ENCODE peak calls at places on chromosomes 13 and 19, in five cellular contexts. F is gastrocnemius medialis; H is CD8-positive, alpha-beta T cell; Z is CD8-positive, alpha-beta memory T cell; X is psoas muscle. J is an unnamed sample.

GRCh38 chr13:110301083-110301482 is 5.9 kb downstream of the COL4A1 start:
- DNase-seq in F (no peak), H (no peak), Z (no peak), X (no peak), J (no peak)

GRCh38 chr13:113880651-113881611 is 17.1 kb upstream of the GAS6 start:
- DNase-seq in F (no peak), H (no peak), Z (no peak), X (no peak), J (no peak)

GRCh38 chr13:69331245-69331644 is 776.4 kb upstream of the ATXN8OS start:
- DNase-seq in F (no peak), H (no peak), Z (no peak), X (no peak), J (no peak)

GRCh38 chr13:27170521-27171243 is 929 bp downstream of the USP12 start:
- DNase-seq in F (peak; percentile 12), H (peak; percentile 32), Z (peak; percentile 13), X (peak; percentile 70), J (peak; percentile 44)

GRCh38 chr19:36707134-36707533 is 19.7 kb downstream of the ZNF567 start:
- DNase-seq in F (no peak), H (no peak), Z (no peak), X (no peak), J (no peak)

GRCh38 chr13:30308548-30308947 is 1.2 kb upstream of the KATNAL1 start:
- DNase-seq in F (no peak), H (no peak), Z (no peak), X (no peak), J (no peak)

GRCh38 chr19:36997843-36998235 is 80.4 kb upstream of the ZNF420 start:
- DNase-seq in F (no peak), H (no peak), Z (no peak), X (no peak), J (no peak)

GRCh38 chr19:54329476-54330165 is 9.3 kb downstream of the LILRA4 start:
- DNase-seq in F (no peak), H (no peak), Z (no peak), X (no peak), J (no peak)

GRCh38 chr19:17948967-17949930 is 16.4 kb downstream of the CCDC124 start:
- DNase-seq in F (no peak), H (no peak), Z (no peak), X (no peak), J (no peak)

GRCh38 chr13:105220063-105220462 is 1315.4 kb downstream of the EFNB2 start:
- DNase-seq in F (no peak), H (no peak), Z (no peak), X (no peak), J (no peak)

GRCh38 chr19:32719611-32720059 is at the start of gene TDRD12:
- DNase-seq in F (no peak), H (no peak), Z (no peak), X (no peak), J (no peak)

GRCh38 chr13:33637978-33638743 is 179.8 kb upstream of the RFC3 start:
- DNase-seq in F (no peak), H (no peak), Z (no peak), X (no peak), J (no peak)

GRCh38 chr13:91115776-91116175 is 231.7 kb upstream of the MIR17HG start:
- DNase-seq in F (no peak), H (no peak), Z (no peak), X (no peak), J (no peak)

GRCh38 chr13:67224148-67224846 is 5.8 kb downstream of the PCDH9 start:
- DNase-seq in F (peak; percentile 35), H (peak; percentile 25), Z (peak; percentile 4), X (peak; percentile 82), J (peak; percentile 61)

GRCh38 chr19:50344661-50345318 is 15.6 kb upstream of the KCNC3 start:
- DNase-seq in F (no peak), H (no peak), Z (no peak), X (no peak), J (no peak)

GRCh38 chr19:42420055-42420544 is 7.1 kb downstream of the LIPE start:
- DNase-seq in F (no peak), H (peak; percentile 79), Z (peak; percentile 62), X (no peak), J (no peak)

GRCh38 chr19:15196683-15197005 is 4.2 kb downstream of the NOTCH3 start:
- DNase-seq in F (no peak), H (no peak), Z (no peak), X (no peak), J (no peak)

GRCh38 chr13:52615817-52616216 is 26.4 kb upstream of the HNRNPA1L2 start:
- DNase-seq in F (no peak), H (no peak), Z (no peak), X (no peak), J (no peak)

GRCh38 chr19:56099638-56100539 is 21.2 kb downstream of the ZNF787 start:
- DNase-seq in F (no peak), H (no peak), Z (no peak), X (no peak), J (no peak)

GRCh38 chr19:17522988-17523872 is 11.8 kb downstream of the PGLS start:
- DNase-seq in F (peak; percentile 31), H (peak; percentile 60), Z (peak; percentile 18), X (peak; percentile 69), J (no peak)

GRCh38 chr19:29325241-29325975 is 112.5 kb upstream of the UQCRFS1 start:
- DNase-seq in F (no peak), H (no peak), Z (no peak), X (no peak), J (no peak)

GRCh38 chr19:29324717-29325116 is 111.8 kb upstream of the UQCRFS1 start:
- DNase-seq in F (no peak), H (no peak), Z (no peak), X (no peak), J (no peak)

GRCh38 chr19:29323972-29324680 is 111.2 kb upstream of the UQCRFS1 start:
- DNase-seq in F (no peak), H (no peak), Z (no peak), X (no peak), J (no peak)

GRCh38 chr19:29326849-29327840 is 114.2 kb upstream of the UQCRFS1 start:
- DNase-seq in F (no peak), H (no peak), Z (no peak), X (no peak), J (no peak)

DNA sequence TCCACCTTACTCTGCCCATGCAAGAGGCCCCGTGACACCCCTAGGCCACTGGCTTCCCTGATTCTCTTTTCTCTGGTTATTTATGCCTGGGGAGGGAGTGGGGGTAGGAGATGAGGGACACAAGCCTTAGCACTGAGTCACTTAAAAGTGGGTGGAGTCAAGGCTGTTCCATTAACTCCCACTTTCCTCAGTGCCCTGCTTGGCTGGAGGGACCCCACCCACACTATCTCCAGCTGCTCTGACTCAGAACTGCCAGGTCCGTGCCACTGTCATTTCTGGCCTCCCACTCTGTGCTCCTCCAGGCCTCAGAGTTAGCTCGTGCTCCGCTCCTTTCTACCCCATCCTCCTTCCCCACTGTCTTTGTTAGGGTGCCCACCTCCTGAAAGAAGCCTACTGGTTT is 113.4 kb upstream of the UQCRFS1 start:
- DNase-seq in F (no peak), H (no peak), Z (no peak), X (no peak), J (no peak)
- H3K27ac ChIP-seq in F (no peak overlapping the region), H (no peak overlapping the region), Z (no peak overlapping the region), X (no peak overlapping the region), J (no peak overlapping the region)

DNA sequence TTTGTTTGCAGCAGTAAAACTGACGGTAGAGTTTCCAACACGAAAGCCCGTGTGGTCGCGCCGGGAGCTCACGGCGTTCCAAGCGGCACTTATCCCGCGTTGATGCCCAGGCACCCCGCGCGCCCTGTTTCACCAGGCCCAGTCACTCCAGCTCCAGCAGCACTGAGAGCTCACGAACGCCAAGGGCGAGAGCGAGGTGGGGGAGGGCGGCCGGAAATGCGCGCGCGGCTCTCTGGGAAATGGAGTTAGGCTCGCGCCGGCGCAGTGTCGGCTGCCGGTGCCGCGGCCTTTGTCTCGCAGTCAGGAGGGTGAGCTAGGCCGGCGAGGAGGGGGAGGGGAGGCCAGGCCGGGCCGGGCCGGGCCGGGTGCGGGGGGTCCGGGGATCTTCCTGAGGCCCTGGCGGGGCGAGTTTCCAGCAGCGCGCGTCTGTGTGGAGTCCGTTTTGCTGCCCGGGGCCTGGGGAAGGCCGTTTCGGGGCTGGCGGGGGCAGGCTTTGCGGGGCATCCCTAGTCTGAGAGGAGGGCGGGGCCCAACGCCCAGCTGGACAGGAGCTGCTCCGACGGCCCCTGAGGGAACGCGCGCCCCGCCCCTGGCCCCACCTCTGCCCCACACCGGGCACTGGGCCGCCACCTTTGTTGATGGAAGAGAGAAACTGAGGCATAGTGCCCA is at the start of gene ZNF135:
- DNase-seq in F (peak; percentile 42), H (peak; percentile 64), Z (no peak), X (peak; percentile 92), J (no peak)
- H3K4me3 ChIP-seq in F (peak within 1 kb of the TSS; percentile 72), H (peak within 1 kb of the TSS; percentile 48), Z (peak within 1 kb of the TSS; percentile 15), X (peak within 1 kb of the TSS; percentile 82), J (no peak within 1 kb of the TSS)

DNA sequence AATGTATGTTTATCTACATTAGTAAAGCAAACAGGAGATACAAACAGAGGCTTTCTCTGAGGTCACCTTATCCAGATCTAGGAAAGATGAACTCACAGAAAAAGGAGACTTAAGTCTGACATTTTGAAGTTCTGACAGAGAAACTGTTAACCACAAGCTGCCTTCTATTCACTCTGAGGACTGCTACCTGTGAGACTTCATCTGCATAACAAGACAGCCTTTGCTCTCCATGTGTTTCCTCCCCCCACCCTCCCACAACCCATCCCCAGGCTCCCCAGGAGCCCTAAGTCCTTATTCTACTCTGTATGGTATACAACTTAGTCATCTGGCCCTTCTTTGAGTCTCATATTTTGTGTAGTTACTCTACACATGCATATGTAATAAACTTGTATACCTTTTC is 699.0 kb downstream of the FGF9 start:
- DNase-seq in F (no peak), H (no peak), Z (no peak), X (no peak), J (no peak)
- H3K36me3 ChIP-seq in F (no peaks in the 10 kb centered on the region), H (no peaks in the 10 kb centered on the region), Z (no peaks in the 10 kb centered on the region), X (no peaks in the 10 kb centered on the region), J (no peaks in the 10 kb centered on the region)

GRCh38 chr19:40810160-40810559 is 11.2 kb downstream of the EGLN2 start:
- DNase-seq in F (no peak), H (no peak), Z (no peak), X (no peak), J (no peak)

GRCh38 chr19:40807147-40808020 is 8.4 kb downstream of the EGLN2 start:
- DNase-seq in F (no peak), H (peak; percentile 22), Z (no peak), X (no peak), J (no peak)

GRCh38 chr19:40808021-40808325 is 9.0 kb downstream of the EGLN2 start:
- DNase-seq in F (no peak), H (no peak), Z (no peak), X (no peak), J (no peak)

GRCh38 chr19:40808497-40808896 is 9.5 kb downstream of the EGLN2 start:
- DNase-seq in F (no peak), H (no peak), Z (no peak), X (no peak), J (no peak)

DNA sequence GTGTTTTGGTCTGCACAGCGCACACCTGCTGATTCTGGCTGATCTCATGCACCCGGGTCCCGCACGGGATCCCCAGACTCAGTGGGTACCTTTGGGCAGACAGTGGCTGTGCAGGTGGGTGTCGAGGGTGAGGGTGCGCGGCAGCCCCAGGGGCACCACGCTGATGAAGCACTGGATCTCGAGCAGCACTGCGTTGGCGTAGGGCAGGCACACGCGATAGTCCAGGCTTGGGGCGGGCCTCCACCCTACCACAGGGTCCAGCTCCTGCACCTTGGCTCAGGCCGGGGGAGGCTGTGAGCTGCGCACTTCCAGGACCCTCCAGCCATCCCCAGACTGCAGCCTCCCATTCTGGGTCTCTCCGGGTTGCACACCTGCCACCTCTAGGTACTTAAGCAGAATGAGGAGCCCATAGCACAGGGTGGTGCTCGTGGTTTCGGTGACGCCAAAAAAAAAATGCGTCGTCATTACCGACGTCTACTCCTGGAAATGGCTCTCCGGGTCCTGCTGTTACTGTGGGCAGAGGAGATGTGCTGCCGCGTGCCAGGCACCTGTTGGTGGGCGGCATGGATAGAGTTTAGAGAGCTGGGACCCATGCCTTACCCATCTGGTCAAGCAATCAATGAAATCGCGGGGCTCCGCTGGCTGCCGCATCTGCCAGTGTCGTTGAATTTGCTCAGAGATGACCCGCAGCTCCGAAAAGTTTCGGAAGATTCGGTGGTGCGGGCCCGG is 10.5 kb downstream of the EGLN2 start:
- DNase-seq in F (no peak), H (no peak), Z (no peak), X (no peak), J (no peak)
- H3K27ac ChIP-seq in F (peak overlapping the region; percentile 75), H (no peak overlapping the region), Z (peak overlapping the region; percentile 18), X (peak overlapping the region; percentile 72), J (no peak overlapping the region)

J was measured in SJSA1.